ENCODE peak calls at places on chromosome 10, in five cellular contexts. F is HT1080, C is substantia nigra, E is heart left ventricle, I is naive B cell. X is an unnamed sample.

GRCh38 chr10:46057038-46057437 is 11.0 kb upstream of the MSMB start:
- DNase-seq in F (no peak), C (no peak), E (no peak), I (no peak), X (no peak)

GRCh38 chr10:48729222-48729621 is 44.5 kb downstream of the WDFY4 start:
- DNase-seq in F (no peak), C (no peak), E (no peak), I (no peak), X (no peak)

GRCh38 chr10:47021850-47022249 is 110.6 kb downstream of the PTPN20 start:
- DNase-seq in F (no peak), C (no peak), E (no peak), I (no peak), X (no peak)

GRCh38 chr10:25888627-25889026 is 45.4 kb upstream of the MYO3A start:
- DNase-seq in F (no peak), C (no peak), E (no peak), I (no peak), X (no peak)

GRCh38 chr10:74881253-74881884 is 55.0 kb downstream of the KAT6B start:
- DNase-seq in F (no peak), C (no peak), E (no peak), I (no peak), X (no peak)

GRCh38 chr10:49577182-49577925 is 32.8 kb upstream of the SLC18A3 start:
- DNase-seq in F (no peak), C (no peak), E (no peak), I (no peak), X (no peak)

GRCh38 chr10:115321360-115321759 is 228.2 kb downstream of the ATRNL1 start:
- DNase-seq in F (no peak), C (no peak), E (no peak), I (no peak), X (no peak)

GRCh38 chr10:102334106-102334505 is 61.4 kb upstream of the NFKB2 start:
- DNase-seq in F (no peak), C (no peak), E (peak), I (no peak), X (peak)

GRCh38 chr10:80171248-80171660 is 34.1 kb downstream of the ANXA11 start:
- DNase-seq in F (no peak), C (no peak), E (no peak), I (no peak), X (no peak)

GRCh38 chr10:77160679-77161078 is 476.9 kb downstream of the KCNMA1 start:
- DNase-seq in F (peak), C (no peak), E (no peak), I (no peak), X (no peak)

GRCh38 chr10:119602241-119603095 is 5.7 kb upstream of the TIAL1 start:
- DNase-seq in F (peak), C (no peak), E (no peak), I (no peak), X (peak)

GRCh38 chr10:86585037-86585725 is 63.6 kb upstream of the WAPL start:
- DNase-seq in F (peak), C (peak), E (peak), I (peak), X (peak)

GRCh38 chr10:49663596-49663995 is 15.9 kb upstream of the C10orf53 start:
- DNase-seq in F (no peak), C (no peak), E (no peak), I (no peak), X (no peak)

GRCh38 chr10:14244147-14244546 is 86.6 kb downstream of the FRMD4A start:
- DNase-seq in F (no peak), C (no peak), E (no peak), I (no peak), X (no peak)

GRCh38 chr10:5557040-5557721 is 32.4 kb downstream of the CALML3 start:
- DNase-seq in F (no peak), C (no peak), E (no peak), I (no peak), X (no peak)

GRCh38 chr10:16367899-16368298 is 68.9 kb upstream of the PTER start:
- DNase-seq in F (no peak), C (no peak), E (no peak), I (no peak), X (no peak)

GRCh38 chr10:21076381-21076780 is 179.3 kb upstream of the NEBL start:
- DNase-seq in F (no peak), C (no peak), E (no peak), I (no peak), X (no peak)